ENCODE peak calls at places on chromosomes 11 and 22, in six cellular contexts. G is mesenchymal stem cell; L is CD8-positive, alpha-beta T cell; Z is K562; C is esophagus squamous epithelium; I is spleen. K is an unnamed sample. For H3K27me3, the result is how much of the 10 kb centered on the place peaks cover.

GRCh38 chr22:47539374-47539773 is 776.9 kb downstream of the TBC1D22A start:
- DNase-seq in Z (no peak), C (no peak), G (no peak), L (no peak), I (no peak), K (no peak)

GRCh38 chr11:35464308-35464707 is 45.0 kb upstream of the SLC1A2 start:
- DNase-seq in G (no peak), Z (no peak), C (no peak), I (no peak), L (no peak), K (peak)

GRCh38 chr11:86251285-86251830 is 6.8 kb downstream of the EED start:
- DNase-seq in L (no peak), C (no peak), Z (no peak), I (no peak), G (no peak), K (no peak)

GRCh38 chr22:32911526-32911925 is 110.0 kb downstream of the TIMP3 start:
- DNase-seq in Z (no peak), C (no peak), G (no peak), I (no peak), L (no peak), K (no peak)

GRCh38 chr11:26331911-26332571 is at the start of gene ANO3:
- DNase-seq in Z (peak), G (peak), I (no peak), C (no peak), L (no peak), K (peak)

GRCh38 chr11:104451193-104451592 is 287.2 kb upstream of the PDGFD start:
- DNase-seq in Z (no peak), L (no peak), G (no peak), I (no peak), C (no peak), K (no peak)

GRCh38 chr11:93817426-93818348 is 32.7 kb downstream of the VSTM5 start:
- DNase-seq in I (no peak), G (no peak), C (no peak), L (no peak), Z (no peak), K (no peak)

GRCh38 chr11:96143016-96143670 is 199.9 kb downstream of the MAML2 start:
- DNase-seq in C (no peak), Z (no peak), G (no peak), I (no peak), L (no peak), K (no peak)

GRCh38 chr11:2310786-2311455 is 9.1 kb downstream of the TSPAN32 start:
- DNase-seq in I (peak), L (no peak), G (no peak), Z (no peak), C (no peak), K (no peak)

GRCh38 chr22:27399161-27399560 is 402.4 kb downstream of the MN1 start:
- DNase-seq in I (peak), G (no peak), Z (no peak), C (no peak), L (no peak), K (no peak)

GRCh38 chr11:120066738-120067303 is 71.1 kb downstream of the TRIM29 start:
- DNase-seq in I (no peak), Z (no peak), L (no peak), C (no peak), G (no peak), K (no peak)

GRCh38 chr11:83827940-83828554 is 541.9 kb upstream of the CCDC90B start:
- DNase-seq in L (no peak), C (no peak), Z (peak), G (peak), I (no peak), K (no peak)

GRCh38 chr22:27094633-27095308 is 437.4 kb downstream of the MIAT start:
- DNase-seq in C (no peak), Z (no peak), G (no peak), I (no peak), L (no peak), K (peak)

GRCh38 chr11:29352273-29352672 is 664.6 kb downstream of the KCNA4 start:
- DNase-seq in G (no peak), I (no peak), Z (no peak), C (no peak), L (no peak), K (no peak)

GRCh38 chr22:50546326-50547230 is 879 bp downstream of the KLHDC7B start:
- DNase-seq in L (peak), C (no peak), Z (peak), I (peak), G (no peak), K (no peak)

GRCh38 chr22:25364281-25364680 is 144.8 kb downstream of the CRYBB2 start:
- DNase-seq in L (no peak), Z (no peak), I (peak), C (no peak), G (no peak), K (no peak)

GRCh38 chr11:19281041-19281440 is 40.3 kb upstream of the E2F8 start:
- DNase-seq in I (no peak), L (peak), Z (no peak), C (no peak), G (peak), K (no peak)

GRCh38 chr11:28400236-28401100 is 292.3 kb downstream of the METTL15 start:
- DNase-seq in C (no peak), G (peak), I (no peak), Z (no peak), L (no peak), K (no peak)

GRCh38 chr22:45678961-45679912 is 7.6 kb downstream of the ATXN10 start:
- DNase-seq in L (no peak), C (no peak), I (no peak), G (peak), Z (no peak), K (peak)

GRCh38 chr11:76073716-76074115 is 132.6 kb downstream of the WNT11 start:
- DNase-seq in Z (no peak), L (no peak), I (no peak), G (peak), C (no peak), K (no peak)

GRCh38 chr22:29224121-29224858 is 18.6 kb downstream of the EMID1 start:
- DNase-seq in C (no peak), G (no peak), Z (no peak), I (peak), L (no peak), K (no peak)

GRCh38 chr11:95571861-95572260 is 217.7 kb downstream of the FAM76B start:
- DNase-seq in I (no peak), Z (no peak), C (no peak), G (no peak), L (no peak), K (no peak)

GRCh38 chr11:86610559-86611341 is 61.7 kb downstream of the ME3 start:
- DNase-seq in L (no peak), I (no peak), Z (no peak), G (peak), C (no peak), K (no peak)

GRCh38 chr11:93396356-93396755 is 65.8 kb downstream of the DEUP1 start:
- DNase-seq in G (no peak), C (no peak), I (no peak), Z (no peak), L (no peak), K (no peak)

GRCh38 chr22:39940757-39941305 is 19.4 kb upstream of the TMA7B start:
- DNase-seq in Z (no peak), I (no peak), G (no peak), C (no peak), L (no peak), K (no peak)

GRCh38 chr11:118238397-118238796 is 13.6 kb upstream of the JAML start:
- DNase-seq in C (no peak), G (no peak), L (no peak), I (no peak), Z (no peak), K (no peak)

GRCh38 chr22:20324139-20324516 is 4.3 kb upstream of the DGCR6L start:
- DNase-seq in I (no peak), L (peak), C (no peak), G (no peak), Z (no peak), K (no peak)

GRCh38 chr11:59756845-59757244 is 1.7 kb downstream of the STX3 start:
- DNase-seq in L (no peak), Z (peak), I (peak), C (no peak), G (peak), K (no peak)

GRCh38 chr22:48827904-48828555 is 999.6 kb downstream of the BRD1 start:
- DNase-seq in C (no peak), L (no peak), I (peak), G (no peak), Z (no peak), K (no peak)

GRCh38 chr11:110479445-110480101 is 49.8 kb downstream of the FDX1 start:
- DNase-seq in L (no peak), Z (peak), C (no peak), G (peak), I (no peak), K (peak)

GRCh38 chr22:20455709-20456063 is 18.1 kb upstream of the SCARF2 start:
- DNase-seq in C (no peak), I (peak), G (no peak), Z (no peak), L (no peak), K (no peak)

GRCh38 chr22:30649430-30650007 is 13.9 kb downstream of the SLC35E4 start:
- DNase-seq in G (peak), L (peak), I (no peak), Z (peak), C (peak), K (peak)

GRCh38 chr11:64637346-64638016 is 46.5 kb downstream of the SLC22A12 start:
- DNase-seq in Z (no peak), L (no peak), C (no peak), G (no peak), I (no peak), K (no peak)

GRCh38 chr11:64638829-64639228 is 47.8 kb downstream of the SLC22A12 start:
- DNase-seq in C (no peak), Z (no peak), L (no peak), I (no peak), G (no peak), K (no peak)

GRCh38 chr11:64639885-64640284 is 48.9 kb downstream of the SLC22A12 start:
- DNase-seq in L (no peak), Z (no peak), C (no peak), G (no peak), I (no peak), K (no peak)

GRCh38 chr11:64641596-64642417 is 50.8 kb downstream of the SLC22A12 start:
- DNase-seq in C (no peak), Z (no peak), I (no peak), L (no peak), G (no peak), K (no peak)

DNA sequence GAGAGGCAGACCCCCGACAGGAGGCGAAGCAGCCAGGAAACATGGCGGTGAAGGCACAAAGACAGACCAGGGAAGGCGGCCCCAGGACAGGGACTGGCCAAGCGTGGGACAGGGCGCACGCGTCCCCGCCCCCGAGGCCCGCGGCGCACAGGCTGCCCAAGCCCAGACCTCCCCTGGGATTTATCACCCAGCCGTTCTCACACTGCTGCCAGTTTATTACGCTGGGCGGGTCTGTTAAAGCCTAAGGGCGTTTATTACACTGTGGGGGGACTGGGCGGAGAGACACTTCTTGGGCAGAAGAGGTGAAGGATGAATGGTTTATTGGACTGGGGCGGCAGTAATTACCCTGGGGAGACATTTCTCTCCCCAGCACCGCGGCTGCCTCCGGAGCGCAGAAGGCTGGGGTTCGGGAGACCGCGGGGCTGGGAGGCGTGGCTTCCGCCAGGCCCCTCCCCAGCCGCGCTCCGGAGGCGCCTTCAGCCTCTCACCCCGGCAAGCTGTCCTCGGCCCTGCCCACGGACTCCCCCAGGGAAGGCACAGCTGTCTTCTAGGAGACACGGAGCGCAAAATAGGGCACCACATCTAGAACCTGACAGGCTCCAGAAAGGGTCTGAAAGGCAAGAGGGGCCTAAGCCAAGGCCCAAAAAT is 47.1 kb downstream of the SLC22A12 start:
- DNase-seq in G (no peak), I (no peak), L (no peak), Z (peak), C (no peak), K (no peak)
- H3K27me3 ChIP-seq in G (half or more), I (half or more), L (under half), Z (under half), C (under half), K (under half)

GRCh38 chr11:45246241-45246640 is 39.9 kb downstream of the SYT13 start:
- DNase-seq in I (peak), G (no peak), L (no peak), C (no peak), Z (no peak), K (no peak)
- H3K27me3 ChIP-seq in I (under half), G (half or more), L (under half), C (under half), Z (under half), K (under half)

GRCh38 chr11:7571640-7572000 is 57.8 kb downstream of the PPFIBP2 start:
- DNase-seq in L (no peak), C (no peak), I (no peak), Z (peak), G (peak), K (peak)

GRCh38 chr11:7574491-7575129 is 60.8 kb downstream of the PPFIBP2 start:
- DNase-seq in L (no peak), Z (no peak), C (no peak), I (no peak), G (no peak), K (no peak)

GRCh38 chr11:7572001-7572712 is 58.4 kb downstream of the PPFIBP2 start:
- DNase-seq in G (peak), I (no peak), L (no peak), Z (no peak), C (no peak), K (no peak)

GRCh38 chr11:7573558-7574296 is 59.9 kb downstream of the PPFIBP2 start:
- DNase-seq in C (no peak), Z (peak), L (no peak), G (peak), I (no peak), K (no peak)

DNA sequence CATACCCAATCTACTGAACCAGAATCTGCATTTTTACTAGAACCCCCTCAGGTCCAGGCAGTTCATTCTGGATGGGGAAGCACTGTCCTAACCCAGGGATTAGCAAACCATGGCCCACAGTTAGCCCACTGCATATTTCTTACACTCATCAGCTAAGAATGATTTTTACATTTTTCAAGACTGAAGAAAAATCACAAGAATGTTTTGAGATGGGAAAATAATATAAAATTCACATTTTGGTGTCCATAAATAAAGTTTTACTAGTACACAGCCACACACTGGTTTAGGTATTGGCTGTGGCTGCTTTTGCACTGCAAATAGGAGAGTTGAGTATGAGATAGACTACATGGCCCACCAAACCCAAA is 59.4 kb downstream of the PPFIBP2 start:
- DNase-seq in G (no peak), Z (no peak), L (no peak), I (no peak), C (no peak), K (no peak)
- H3K27me3 ChIP-seq in G (under half), Z (under half), L (under half), I (under half), C (under half), K (under half)

GRCh38 chr11:46175401-46176002 is 54.2 kb upstream of the PHF21A start:
- DNase-seq in I (no peak), Z (no peak), C (no peak), L (no peak), G (no peak), K (no peak)
- H3K27me3 ChIP-seq in I (under half), Z (under half), C (under half), L (under half), G (under half), K (under half)

GRCh38 chr22:22368516-22368915 is 123.9 kb downstream of the VPREB1 start:
- DNase-seq in C (no peak), G (no peak), L (no peak), I (no peak), Z (no peak), K (no peak)

GRCh38 chr22:22362939-22363338 is 118.4 kb downstream of the VPREB1 start:
- DNase-seq in L (no peak), Z (no peak), G (no peak), C (no peak), I (no peak), K (no peak)

GRCh38 chr22:22369962-22370265 is 125.3 kb downstream of the VPREB1 start:
- DNase-seq in G (no peak), Z (no peak), L (no peak), C (no peak), I (no peak), K (no peak)

GRCh38 chr22:22364207-22364606 is 119.6 kb downstream of the VPREB1 start:
- DNase-seq in C (no peak), G (no peak), Z (peak), L (no peak), I (no peak), K (no peak)

GRCh38 chr22:22366478-22366988 is 121.9 kb downstream of the VPREB1 start:
- DNase-seq in G (no peak), I (no peak), Z (no peak), L (no peak), C (no peak), K (no peak)
- H3K27me3 ChIP-seq in G (half or more), I (under half), Z (under half), L (under half), C (under half), K (under half)

DNA sequence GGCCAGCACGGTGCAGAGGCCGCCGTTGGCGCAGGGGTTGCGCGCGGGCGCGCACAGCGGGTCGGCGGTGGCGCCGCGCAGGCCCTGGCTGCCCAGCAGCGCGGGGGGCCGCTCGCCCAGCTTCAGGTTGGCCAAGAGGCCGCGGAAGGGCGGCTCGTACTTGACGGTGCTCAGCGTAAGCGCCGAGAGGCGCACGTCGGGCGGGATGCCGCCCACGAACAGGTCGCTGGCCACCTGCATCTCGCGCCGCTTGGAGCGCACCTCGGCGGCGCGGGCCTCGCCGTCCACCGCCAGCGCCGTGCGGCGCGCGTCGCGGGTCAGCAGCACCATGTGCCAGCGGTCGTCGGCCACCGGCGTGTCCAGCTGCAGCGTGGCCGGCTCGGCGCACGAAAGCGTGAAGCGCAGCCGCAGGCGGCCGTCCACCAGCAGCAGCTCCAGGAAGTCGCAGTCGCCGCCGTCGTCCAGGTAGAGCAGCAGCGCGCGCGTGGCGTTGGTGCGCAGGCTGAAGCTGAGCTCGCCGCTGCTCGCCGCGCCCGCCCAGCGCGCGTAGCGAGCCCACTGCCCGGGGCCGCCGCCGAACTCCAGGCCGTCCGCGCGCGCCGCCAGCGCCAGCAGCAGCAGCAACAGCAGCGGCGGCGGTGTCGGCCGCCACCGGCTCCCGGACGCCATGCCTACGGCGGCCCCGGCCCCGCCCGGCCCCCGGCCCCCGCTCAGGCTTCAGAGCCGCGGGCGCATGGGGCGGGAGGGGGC is 9.8 kb downstream of the NRXN2 start:
- DNase-seq in G (peak), L (no peak), Z (peak), C (no peak), I (no peak), K (no peak)
- H3K27me3 ChIP-seq in G (half or more), L (under half), Z (under half), C (under half), I (half or more), K (under half)

GRCh38 chr22:44589831-44590230 is 91.8 kb upstream of the RTL6 start:
- DNase-seq in I (peak), Z (no peak), C (no peak), L (no peak), G (no peak), K (no peak)

GRCh38 chr22:44590291-44590690 is 92.3 kb upstream of the RTL6 start:
- DNase-seq in G (no peak), L (no peak), I (no peak), C (no peak), Z (no peak), K (no peak)

GRCh38 chr22:44594951-44595350 is 96.9 kb upstream of the RTL6 start:
- DNase-seq in Z (no peak), C (no peak), G (no peak), L (no peak), I (no peak), K (peak)

GRCh38 chr22:44591146-44591790 is 93.2 kb upstream of the RTL6 start:
- DNase-seq in Z (no peak), C (no peak), L (no peak), I (no peak), G (no peak), K (no peak)

DNA sequence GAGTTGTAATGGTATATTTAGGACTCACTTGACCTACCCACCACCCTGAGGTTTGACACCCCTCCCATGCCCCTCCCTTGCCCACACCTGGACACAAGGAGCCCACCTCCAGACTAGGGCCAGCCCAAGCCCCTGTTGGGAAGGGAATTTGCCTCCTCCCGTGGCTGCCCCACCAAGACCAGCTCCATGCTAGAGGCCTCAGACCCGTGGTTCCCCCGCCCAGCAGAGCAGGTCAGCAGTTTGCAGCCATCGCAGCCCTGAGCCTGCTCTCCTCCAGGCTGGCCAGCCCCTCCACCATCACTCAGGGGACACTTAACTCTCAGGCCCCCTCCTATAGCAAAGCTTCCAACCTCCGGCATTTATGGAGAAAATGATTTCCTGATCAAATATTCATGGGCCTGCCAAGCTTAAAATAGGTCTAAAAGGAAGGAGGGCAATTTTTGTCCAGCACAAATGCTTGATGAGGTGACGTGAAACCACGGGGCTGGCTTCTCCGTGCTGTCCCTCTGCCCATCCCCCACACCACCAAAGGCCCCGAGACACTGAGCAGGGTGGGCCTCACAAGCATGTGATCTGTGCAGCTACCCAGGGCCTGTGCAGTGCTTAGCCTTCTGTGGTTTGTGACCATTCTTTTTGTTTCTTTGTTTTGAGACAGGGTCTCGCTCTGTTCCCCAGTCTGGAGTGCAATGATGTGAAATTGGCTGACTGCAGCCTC is 94.6 kb upstream of the RTL6 start:
- DNase-seq in L (no peak), C (no peak), I (no peak), Z (no peak), G (no peak), K (no peak)
- H3K27me3 ChIP-seq in L (under half), C (under half), I (under half), Z (under half), G (half or more), K (under half)